ENCODE peak calls at places on chromosomes 11 and 22, in eight cellular contexts. S is HT1080; P is LoVo; X is activated naive CD8-positive, alpha-beta T cell treated with anti-CD3 and anti-CD28 coated beads, Interleukin-2, amount 50 U/mL, for 24 hours; B is naive thymus-derived CD8-positive, alpha-beta T cell; M is ovary; K is stimulated activated CD8-positive, alpha-beta memory T cell treated with anti-CD3 and anti-CD28 coated beads, Interleukin-15, amount 100 ng/mL, for 24 hours; A is anterior cingulate cortex. D is an unnamed sample.

GRCh38 chr11:11268706-11269105 is 84.3 kb downstream of the CSNK2A3 start:
- DNase-seq in S (no peak), P (no peak), X (no peak), K (no peak), M (no peak), A (no peak), B (no peak), D (no peak)

GRCh38 chr22:24160546-24160945 is 20.7 kb upstream of the SUSD2 start:
- DNase-seq in S (no peak), K (no peak), M (no peak), P (no peak), B (no peak), A (no peak), X (no peak), D (no peak)

GRCh38 chr11:1822648-1823375 is 12.0 kb upstream of the SYT8 start:
- DNase-seq in A (no peak), X (no peak), M (no peak), K (no peak), P (no peak), S (no peak), B (no peak), D (no peak)

GRCh38 chr22:30481711-30482110 is 9.9 kb upstream of the SEC14L3 start:
- DNase-seq in S (peak; percentile 11), A (no peak), M (no peak), K (no peak), P (no peak), B (no peak), X (no peak), D (no peak)

GRCh38 chr22:40204331-40205116 is 26.8 kb downstream of the TNRC6B start:
- DNase-seq in K (no peak), X (no peak), S (no peak), P (no peak), B (no peak), A (no peak), M (no peak), D (no peak)

GRCh38 chr22:49391436-49391835 is 436.2 kb downstream of the BRD1 start:
- DNase-seq in S (no peak), M (no peak), K (no peak), P (no peak), B (no peak), X (no peak), A (no peak), D (peak; percentile 2)

GRCh38 chr11:114366331-114367243 is 33.7 kb downstream of the C11orf71 start:
- DNase-seq in A (no peak), S (peak; percentile 93), B (no peak), P (no peak), X (no peak), M (no peak), K (no peak), D (no peak)

GRCh38 chr11:6736495-6737121 is 35.2 kb downstream of the OR2AG2 start:
- DNase-seq in P (no peak), S (peak; percentile 21), X (no peak), A (no peak), M (no peak), K (no peak), B (no peak), D (no peak)

GRCh38 chr11:69297926-69298777 is 4.2 kb downstream of the MYEOV start:
- DNase-seq in M (peak; percentile 41), K (no peak), X (peak; percentile 59), P (peak; percentile 84), A (peak; percentile 2), B (peak; percentile 71), S (peak; percentile 85), D (peak; percentile 49)

GRCh38 chr22:37643225-37643847 is 3.9 kb downstream of the SH3BP1 start:
- DNase-seq in K (peak; percentile 82), P (peak; percentile 73), S (peak; percentile 68), A (peak; percentile 24), M (peak; percentile 93), B (peak; percentile 64), X (peak; percentile 93), D (peak; percentile 91)

GRCh38 chr11:10751581-10751940 is 515 bp downstream of the CTR9 start:
- DNase-seq in A (no peak), S (no peak), P (peak; percentile 8), K (no peak), M (no peak), X (peak; percentile 8), B (no peak), D (no peak)

GRCh38 chr11:6027501-6027900 is 3.1 kb downstream of the OR56A1 start:
- DNase-seq in X (no peak), M (no peak), S (peak; percentile 36), B (no peak), A (no peak), K (no peak), P (no peak), D (no peak)

GRCh38 chr22:41576877-41577276 is 12.8 kb downstream of the PMM1 start:
- DNase-seq in K (no peak), P (no peak), X (peak; percentile 41), B (no peak), A (no peak), S (peak; percentile 66), M (peak; percentile 71), D (peak; percentile 81)

GRCh38 chr11:68840661-68841653 is 759 bp downstream of the CPT1A start:
- DNase-seq in B (no peak), X (peak; percentile 39), K (no peak), A (peak; percentile 12), P (peak; percentile 57), M (peak; percentile 80), S (no peak), D (peak; percentile 69)

GRCh38 chr11:86804871-86805415 is 4.6 kb downstream of the PRSS23 start:
- DNase-seq in S (peak; percentile 37), M (no peak), K (no peak), B (no peak), P (no peak), A (no peak), X (no peak), D (no peak)

GRCh38 chr11:31957674-31958073 is 133.2 kb upstream of the RCN1 start:
- DNase-seq in P (no peak), B (no peak), S (no peak), X (no peak), M (no peak), K (no peak), A (no peak), D (no peak)

GRCh38 chr22:29224121-29224858 is 18.6 kb downstream of the EMID1 start:
- DNase-seq in M (peak; percentile 61), K (no peak), X (no peak), S (no peak), A (no peak), B (no peak), P (no peak), D (no peak)

GRCh38 chr11:84021291-84021690 is 735.1 kb upstream of the CCDC90B start:
- DNase-seq in S (no peak), X (no peak), M (no peak), B (no peak), P (no peak), K (no peak), A (no peak), D (no peak)

GRCh38 chr11:73185680-73186293 is 32.3 kb upstream of the P2RY2 start:
- DNase-seq in X (no peak), S (peak; percentile 96), K (no peak), M (peak; percentile 35), B (no peak), A (no peak), P (no peak), D (no peak)

GRCh38 chr22:21933899-21934298 is 18.7 kb downstream of the PPM1F start:
- DNase-seq in M (no peak), P (no peak), K (no peak), A (peak; percentile 39), X (no peak), B (no peak), S (no peak), D (no peak)